ENCODE peak calls at places on chromosome 12, in five cellular contexts. One of them, this sample, is unnamed.
A peak's percentile ranks its signal among the peaks of the same experiment; 100 is the strongest.

GRCh38 chr12:15044461-15044860 is 71.6 kb downstream of the PDE6H start:
- DNase-seq in SK-N-DZ: no peak
- DNase-seq in lower leg skin: no peak
- DNase-seq in epithelial cell of esophagus: no peak
- DNase-seq in left cardiac atrium: no peak
- DNase-seq in this sample: no peak

GRCh38 chr12:112711507-112711906 is 80.0 kb upstream of the RPH3A start:
- DNase-seq in SK-N-DZ: no peak
- DNase-seq in epithelial cell of esophagus: no peak
- DNase-seq in lower leg skin: no peak
- DNase-seq in left cardiac atrium: no peak
- DNase-seq in this sample: no peak

GRCh38 chr12:56158029-56158925 is at the start of gene MYL6:
- DNase-seq in lower leg skin: peak; percentile 99
- DNase-seq in epithelial cell of esophagus: peak; percentile 99
- DNase-seq in SK-N-DZ: peak; percentile 98
- DNase-seq in left cardiac atrium: peak; percentile 97
- DNase-seq in this sample: peak; percentile 99

GRCh38 chr12:42588981-42589464 is 523 bp downstream of the PRICKLE1 start:
- DNase-seq in lower leg skin: no peak
- DNase-seq in SK-N-DZ: peak; percentile 71
- DNase-seq in epithelial cell of esophagus: peak; percentile 56
- DNase-seq in left cardiac atrium: peak; percentile 57
- DNase-seq in this sample: peak; percentile 45

GRCh38 chr12:7090222-7090998 is 1.8 kb downstream of the C1R start:
- DNase-seq in left cardiac atrium: no peak
- DNase-seq in SK-N-DZ: no peak
- DNase-seq in lower leg skin: no peak
- DNase-seq in epithelial cell of esophagus: peak; percentile 50
- DNase-seq in this sample: no peak

GRCh38 chr12:104718581-104718980 is 239.5 kb downstream of the SLC41A2 start:
- DNase-seq in epithelial cell of esophagus: no peak
- DNase-seq in lower leg skin: no peak
- DNase-seq in left cardiac atrium: no peak
- DNase-seq in SK-N-DZ: no peak
- DNase-seq in this sample: no peak

GRCh38 chr12:131383291-131383690 is 327.6 kb upstream of the SFSWAP start:
- DNase-seq in lower leg skin: no peak
- DNase-seq in left cardiac atrium: no peak
- DNase-seq in epithelial cell of esophagus: no peak
- DNase-seq in SK-N-DZ: no peak
- DNase-seq in this sample: no peak

GRCh38 chr12:90871697-90872096 is 83.3 kb downstream of the CCER1 start:
- DNase-seq in SK-N-DZ: no peak
- DNase-seq in left cardiac atrium: no peak
- DNase-seq in lower leg skin: no peak
- DNase-seq in epithelial cell of esophagus: no peak
- DNase-seq in this sample: no peak

GRCh38 chr12:22709292-22709691 is 84.3 kb downstream of the ETNK1 start:
- DNase-seq in epithelial cell of esophagus: peak; percentile 33
- DNase-seq in lower leg skin: no peak
- DNase-seq in left cardiac atrium: no peak
- DNase-seq in SK-N-DZ: peak; percentile 54
- DNase-seq in this sample: no peak

GRCh38 chr12:111451649-111452129 is 46.0 kb downstream of the SH2B3 start:
- DNase-seq in left cardiac atrium: no peak
- DNase-seq in SK-N-DZ: peak; percentile 45
- DNase-seq in lower leg skin: no peak
- DNase-seq in epithelial cell of esophagus: peak; percentile 53
- DNase-seq in this sample: peak; percentile 11

GRCh38 chr12:1929241-1929984 is 11.0 kb upstream of the CACNA2D4 start:
- DNase-seq in left cardiac atrium: no peak
- DNase-seq in lower leg skin: no peak
- DNase-seq in SK-N-DZ: no peak
- DNase-seq in epithelial cell of esophagus: no peak
- DNase-seq in this sample: no peak

This sample was measured in uterus.